ENCODE peak calls at places on chromosomes 11 and 22, in six cellular contexts. G, M, N, X, P and W are unnamed samples.

GRCh38 chr22:44196241-44196640 is 15.5 kb downstream of the PARVG start:
- DNase-seq in M (no peak), G (no peak), N (no peak), X (no peak), P (no peak), W (no peak)

GRCh38 chr22:41526802-41527799 is 17.2 kb downstream of the POLR3H start:
- DNase-seq in G (no peak), M (no peak), N (no peak), P (no peak), X (peak; percentile 88), W (peak; percentile 67)

GRCh38 chr11:133842053-133842452 is 3.3 kb downstream of the SPATA19 start:
- DNase-seq in P (no peak), N (no peak), G (no peak), M (no peak), X (no peak), W (no peak)

GRCh38 chr11:64164392-64165312 is 1.3 kb downstream of the MACROD1 start:
- DNase-seq in N (no peak), X (no peak), G (no peak), M (no peak), P (no peak), W (no peak)

GRCh38 chr11:132718711-132719641 is 813.3 kb downstream of the OPCML start:
- DNase-seq in P (no peak), X (no peak), N (no peak), G (no peak), M (peak; percentile 37), W (no peak)

GRCh38 chr11:443542-444199 is 1.9 kb upstream of the ANO9 start:
- DNase-seq in G (no peak), M (peak; percentile 45), X (peak; percentile 50), N (no peak), P (no peak), W (no peak)

GRCh38 chr22:33747576-33748180 is 172.6 kb downstream of the LARGE1 start:
- DNase-seq in X (no peak), P (no peak), N (no peak), M (no peak), G (no peak), W (no peak)

GRCh38 chr22:42214625-42215415 is 55.6 kb downstream of the TCF20 start:
- DNase-seq in M (peak; percentile 58), N (no peak), P (peak; percentile 65), G (no peak), X (no peak), W (no peak)

GRCh38 chr22:41808400-41808799 is 7.9 kb downstream of the CCDC134 start:
- DNase-seq in X (no peak), N (no peak), P (no peak), G (no peak), M (no peak), W (no peak)

GRCh38 chr11:95512682-95513081 is 276.9 kb downstream of the FAM76B start:
- DNase-seq in M (peak; percentile 83), X (no peak), P (peak; percentile 80), N (peak; percentile 76), G (peak; percentile 71), W (no peak)

DNA sequence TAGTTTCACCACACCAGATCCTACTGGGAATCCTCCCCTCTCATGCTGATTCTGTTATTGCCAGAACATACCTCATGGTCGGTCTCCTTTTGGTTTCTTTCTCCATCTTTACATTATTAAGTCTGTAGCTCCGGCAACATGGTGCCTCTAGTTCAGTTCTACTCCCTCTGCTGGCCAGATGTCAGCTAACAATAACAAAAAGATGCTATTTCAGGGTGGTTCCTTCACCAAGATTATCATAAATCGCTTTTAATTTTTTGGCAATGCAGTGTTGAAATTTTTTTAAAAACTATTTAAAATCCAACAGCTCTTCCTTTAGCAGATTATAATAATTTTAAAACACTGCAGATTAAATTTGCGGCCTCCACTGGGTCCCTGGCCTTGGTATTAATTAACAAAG is 492.8 kb upstream of the KIRREL3 start:
- DNase-seq in X (no peak), M (peak; percentile 35), P (no peak), G (no peak), N (no peak), W (no peak)
- TF ChIP-seq CTCF in X (no peak), M (peak; percentile 49), P (no peak), G (peak; percentile 47), N (peak; percentile 3), W (no peak)

GRCh38 chr11:125036933-125037332 is 26.2 kb upstream of the SLC37A2 start:
- DNase-seq in N (peak; percentile 29), P (no peak), G (peak; percentile 63), X (no peak), M (peak; percentile 90), W (no peak)
- TF ChIP-seq CTCF in N (no peak), P (no peak), G (no peak), X (no peak), M (no peak), W (no peak)

GRCh38 chr11:122048401-122048800 is 67.6 kb downstream of the BLID start:
- DNase-seq in P (no peak), M (no peak), X (no peak), N (no peak), G (no peak), W (no peak)
- TF ChIP-seq CTCF in P (no peak), M (no peak), X (no peak), N (no peak), G (no peak), W (no peak)

GRCh38 chr11:35144103-35144741 is 5.3 kb downstream of the CD44 start:
- DNase-seq in P (no peak), N (peak; percentile 64), G (peak; percentile 56), X (no peak), M (peak; percentile 81), W (peak; percentile 63)
- TF ChIP-seq CTCF in P (no peak), N (no peak), G (no peak), X (no peak), M (no peak), W (no peak)

GRCh38 chr11:130847517-130847916 is 68.8 kb downstream of the SNX19 start:
- DNase-seq in X (no peak), P (no peak), M (peak; percentile 83), G (peak; percentile 20), N (no peak), W (no peak)
- TF ChIP-seq CTCF in X (no peak), P (no peak), M (no peak), G (no peak), N (no peak), W (no peak)